ENCODE peak calls at places on chromosomes 7 and 10, in ten cellular contexts. W is NCI-H345, E is iPS-NIHi11, M is progenitor cell of endocrine pancreas, V is nucleus accumbens, Y is colonic mucosa, O is neuronal stem cell, Z is midbrain, X is endothelial cell of umbilical vein, L is NCI-H1092 treated with DMSO at 0.1 percent for 48 hours. G is an unnamed sample.

GRCh38 chr7:43619213-43620012 is 36.5 kb downstream of the STK17A start:
- DNase-seq in O (no peak), V (no peak), L (no peak), W (no peak), M (no peak), X (no peak), E (no peak), Z (no peak), Y (no peak), G (no peak)

GRCh38 chr10:86292462-86293322 is 73.9 kb downstream of the GRID1 start:
- DNase-seq in M (no peak), V (peak), O (no peak), E (no peak), L (no peak), X (no peak), W (peak), Y (peak), Z (no peak), G (no peak)

GRCh38 chr7:93245525-93246432 is 13.6 kb downstream of the VPS50 start:
- DNase-seq in O (peak), W (no peak), X (peak), Y (no peak), M (no peak), L (peak), E (no peak), V (no peak), Z (peak), G (peak)

GRCh38 chr7:90736968-90737939 is 141.1 kb downstream of the CDK14 start:
- DNase-seq in M (no peak), Z (no peak), W (no peak), E (no peak), X (no peak), O (no peak), V (no peak), Y (no peak), L (no peak), G (no peak)

GRCh38 chr10:69061305-69062161 is 26.4 kb upstream of the SRGN start:
- DNase-seq in X (peak), Z (peak), L (no peak), E (no peak), Y (peak), M (no peak), V (no peak), W (no peak), O (no peak), G (no peak)

GRCh38 chr10:78543749-78544446 is 510.2 kb downstream of the RPS24 start:
- DNase-seq in O (no peak), L (no peak), X (no peak), W (no peak), M (no peak), Z (peak), V (no peak), E (peak), Y (peak), G (peak)

GRCh38 chr7:90412458-90413184 is 9.4 kb downstream of the CLDN12 start:
- DNase-seq in W (no peak), Z (no peak), O (no peak), X (no peak), E (peak), Y (peak), L (no peak), M (no peak), V (no peak), G (peak)

GRCh38 chr10:52228556-52228955 is 85.5 kb upstream of the DKK1 start:
- DNase-seq in Z (no peak), V (no peak), L (no peak), M (no peak), X (no peak), W (no peak), Y (no peak), E (no peak), O (no peak), G (no peak)

GRCh38 chr10:5606321-5606720 is 60.1 kb downstream of the ASB13 start:
- DNase-seq in Z (no peak), W (no peak), M (no peak), E (no peak), X (no peak), V (no peak), Y (no peak), O (no peak), L (no peak), G (no peak)

GRCh38 chr7:96720843-96721242 is 11.2 kb upstream of the SEM1 start:
- DNase-seq in E (peak), Y (no peak), W (no peak), L (no peak), Z (no peak), X (no peak), M (no peak), V (no peak), O (no peak), G (no peak)

GRCh38 chr10:78831457-78831856 is 237.3 kb upstream of the ZMIZ1 start:
- DNase-seq in Y (no peak), M (no peak), E (no peak), X (no peak), L (no peak), V (no peak), Z (no peak), O (no peak), W (no peak), G (no peak)

GRCh38 chr7:39228946-39229345 is 251.2 kb downstream of the POU6F2 start:
- DNase-seq in Z (no peak), L (peak), Y (no peak), O (no peak), E (peak), V (no peak), X (no peak), M (no peak), W (peak), G (peak)

GRCh38 chr10:78630944-78631838 is 437.6 kb upstream of the ZMIZ1 start:
- DNase-seq in L (peak), M (no peak), E (no peak), X (no peak), Z (no peak), V (no peak), Y (no peak), O (no peak), W (no peak), G (no peak)

GRCh38 chr10:26698909-26699308 is 1.4 kb downstream of the PDSS1 start:
- DNase-seq in X (no peak), O (no peak), E (no peak), Z (no peak), W (no peak), V (no peak), L (no peak), Y (no peak), M (no peak), G (no peak)

GRCh38 chr7:121337398-121337797 is 8.6 kb downstream of the WNT16 start:
- DNase-seq in O (no peak), L (peak), M (no peak), V (no peak), Y (no peak), Z (no peak), X (no peak), W (peak), E (no peak), G (no peak)

GRCh38 chr10:131773321-131773988 is 127.4 kb upstream of the PPP2R2D start:
- DNase-seq in O (no peak), W (no peak), V (no peak), Z (no peak), Y (no peak), E (no peak), M (no peak), X (no peak), L (no peak), G (no peak)

GRCh38 chr7:84492565-84493034 is 298.0 kb upstream of the SEMA3A start:
- DNase-seq in O (no peak), L (no peak), Y (no peak), X (no peak), M (no peak), E (no peak), Z (no peak), V (no peak), W (no peak), G (no peak)

GRCh38 chr10:132106431-132106830 is 40.7 kb downstream of the JAKMIP3 start:
- DNase-seq in L (no peak), O (no peak), Y (no peak), V (no peak), W (no peak), Z (no peak), E (no peak), M (no peak), X (no peak), G (no peak)

GRCh38 chr10:71749396-71749795 is 23.9 kb downstream of the VSIR start:
- DNase-seq in W (no peak), V (no peak), M (no peak), Z (no peak), E (no peak), Y (no peak), L (no peak), X (no peak), O (no peak), G (no peak)

GRCh38 chr7:90701771-90702170 is 105.7 kb downstream of the CDK14 start:
- DNase-seq in L (no peak), Z (no peak), V (no peak), W (no peak), M (no peak), O (no peak), X (no peak), E (peak), Y (no peak), G (peak)

GRCh38 chr7:149821191-149822148 is 16.7 kb upstream of the ZNF862 start:
- DNase-seq in X (no peak), Z (no peak), E (peak), Y (peak), M (no peak), V (no peak), L (no peak), O (no peak), W (no peak), G (no peak)

GRCh38 chr7:146242661-146243060 is 126.1 kb downstream of the CNTNAP2 start:
- DNase-seq in M (no peak), Y (no peak), X (no peak), W (no peak), E (no peak), L (no peak), V (no peak), O (no peak), Z (no peak), G (no peak)

GRCh38 chr10:133316266-133316665 is 7.6 kb downstream of the ZNF511 start:
- DNase-seq in X (no peak), E (no peak), W (no peak), V (no peak), O (no peak), Z (no peak), L (no peak), Y (no peak), M (no peak), G (no peak)

GRCh38 chr7:148478551-148478950 is 112.0 kb upstream of the C7orf33 start:
- DNase-seq in X (no peak), O (no peak), Z (no peak), Y (no peak), L (no peak), E (peak), V (no peak), M (no peak), W (no peak), G (peak)

GRCh38 chr10:33341638-33342037 is 7.2 kb upstream of the NRP1 start:
- DNase-seq in Y (no peak), L (no peak), W (no peak), M (no peak), Z (no peak), E (no peak), O (no peak), X (peak), V (no peak), G (no peak)

GRCh38 chr7:10773430-10773829 is 200.2 kb upstream of the PHF14 start:
- DNase-seq in Z (no peak), V (no peak), O (no peak), X (no peak), L (no peak), M (no peak), Y (no peak), E (no peak), W (no peak), G (no peak)

GRCh38 chr7:91772100-91772794 is 108.3 kb downstream of the MTERF1 start:
- DNase-seq in M (no peak), V (no peak), Z (no peak), L (no peak), W (no peak), X (no peak), O (no peak), Y (peak), E (no peak), G (no peak)

GRCh38 chr7:127667017-127667670 is 15.2 kb downstream of the SND1 start:
- DNase-seq in Z (no peak), E (no peak), M (no peak), W (no peak), X (peak), L (no peak), V (no peak), O (no peak), Y (no peak), G (no peak)

GRCh38 chr7:51009716-51010496 is 227.2 kb upstream of the GRB10 start:
- DNase-seq in Z (no peak), M (no peak), O (no peak), Y (no peak), L (peak), W (no peak), E (no peak), X (peak), V (no peak), G (no peak)

GRCh38 chr10:5314866-5315265 is 49.9 kb upstream of the UCN3 start:
- DNase-seq in Y (no peak), E (no peak), Z (no peak), X (no peak), L (peak), M (no peak), O (no peak), V (no peak), W (peak), G (no peak)

GRCh38 chr10:36086976-36087726 is 445.1 kb upstream of the FZD8 start:
- DNase-seq in V (no peak), Z (no peak), L (no peak), W (no peak), M (no peak), E (no peak), O (no peak), X (no peak), Y (no peak), G (no peak)

GRCh38 chr10:133334495-133335237 is 2.0 kb downstream of the CALY start:
- DNase-seq in M (no peak), Z (no peak), V (no peak), W (no peak), O (no peak), Y (no peak), E (peak), X (no peak), L (no peak), G (peak)

GRCh38 chr7:81499262-81500116 is 270.4 kb downstream of the HGF start:
- DNase-seq in M (no peak), Y (no peak), Z (peak), L (peak), W (peak), O (peak), X (peak), V (no peak), E (peak), G (peak)

GRCh38 chr10:29635711-29636144 is 957 bp upstream of the SVIL start:
- DNase-seq in E (no peak), X (peak), M (peak), Z (no peak), O (no peak), V (no peak), Y (peak), L (no peak), W (no peak), G (peak)

GRCh38 chr7:127353897-127354296 is 38.6 kb downstream of the ZNF800 start:
- DNase-seq in M (no peak), V (no peak), E (no peak), L (no peak), Z (no peak), X (no peak), O (no peak), W (no peak), Y (no peak), G (no peak)

GRCh38 chr7:143889068-143889467 is 12.9 kb downstream of the TCAF1 start:
- DNase-seq in M (no peak), Y (no peak), L (no peak), V (no peak), O (no peak), W (no peak), E (no peak), X (no peak), Z (no peak), G (no peak)

G was measured in neural progenitor cell.